ENCODE peak calls at places on chromosome 6, in seven cellular contexts. B, Y, H, T, J, K and V are unnamed samples.
A peak's percentile ranks its signal among the peaks of the same experiment; 100 is the strongest.

GRCh38 chr6:111534366-111534765 is 51.3 kb upstream of the REV3L start:
- DNase-seq in B (peak; percentile 66), Y (no peak), H (no peak), T (no peak), J (no peak), K (peak; percentile 89), V (no peak)

GRCh38 chr6:125444234-125444949 is 142.6 kb upstream of the HDDC2 start:
- DNase-seq in B (peak; percentile 25), Y (no peak), H (no peak), T (peak; percentile 43), J (no peak), K (no peak), V (peak; percentile 48)

GRCh38 chr6:150866147-150867073 is 908 bp downstream of the MTHFD1L start:
- DNase-seq in B (peak; percentile 83), Y (peak; percentile 97), H (peak; percentile 57), T (peak; percentile 84), J (peak; percentile 50), K (peak; percentile 82), V (peak; percentile 93)

GRCh38 chr6:45454008-45454911 is 76.5 kb upstream of the SUPT3H start:
- DNase-seq in B (no peak), Y (no peak), H (no peak), T (no peak), J (peak; percentile 74), K (no peak), V (no peak)

GRCh38 chr6:21753571-21754108 is 160.1 kb downstream of the SOX4 start:
- DNase-seq in B (no peak), Y (no peak), H (no peak), T (peak; percentile 89), J (no peak), K (no peak), V (no peak)

GRCh38 chr6:82363368-82364086 is at the start of gene TPBG:
- DNase-seq in B (peak; percentile 59), Y (peak; percentile 96), H (no peak), T (peak; percentile 47), J (no peak), K (peak; percentile 46), V (peak; percentile 49)

GRCh38 chr6:105688573-105688972 is 285.7 kb upstream of the PREP start:
- DNase-seq in B (no peak), Y (no peak), H (no peak), T (no peak), J (no peak), K (no peak), V (no peak)

GRCh38 chr6:53651149-53651763 is 14.3 kb downstream of the KLHL31 start:
- DNase-seq in B (peak; percentile 26), Y (peak; percentile 90), H (peak; percentile 52), T (peak; percentile 57), J (no peak), K (peak; percentile 72), V (peak; percentile 63)

GRCh38 chr6:97294451-97294850 is 11.4 kb upstream of the MMS22L start:
- DNase-seq in B (no peak), Y (no peak), H (no peak), T (peak; percentile 1), J (no peak), K (no peak), V (no peak)

GRCh38 chr6:39074486-39074885 is 25.9 kb downstream of the GLP1R start:
- DNase-seq in B (no peak), Y (peak; percentile 51), H (no peak), T (no peak), J (no peak), K (no peak), V (no peak)

GRCh38 chr6:134938896-134939295 is 11.0 kb downstream of the ALDH8A1 start:
- DNase-seq in B (no peak), Y (no peak), H (no peak), T (no peak), J (no peak), K (no peak), V (no peak)

GRCh38 chr6:99522531-99522930 is 7.3 kb upstream of the USP45 start:
- DNase-seq in B (peak; percentile 22), Y (no peak), H (no peak), T (peak; percentile 49), J (peak; percentile 2), K (no peak), V (no peak)

GRCh38 chr6:151440930-151441329 is 11.0 kb downstream of the RMND1 start:
- DNase-seq in B (no peak), Y (no peak), H (no peak), T (no peak), J (no peak), K (no peak), V (no peak)

GRCh38 chr6:44446626-44447297 is 59.3 kb downstream of the CDC5L start:
- DNase-seq in B (no peak), Y (no peak), H (no peak), T (no peak), J (peak; percentile 73), K (no peak), V (no peak)

GRCh38 chr6:33589723-33590530 is 9.9 kb upstream of the BAK1 start:
- DNase-seq in B (peak; percentile 83), Y (peak; percentile 93), H (no peak), T (peak; percentile 41), J (peak; percentile 62), K (peak; percentile 89), V (peak; percentile 83)

GRCh38 chr6:63565058-63565726 is 7.1 kb upstream of the LOC128125822 start:
- DNase-seq in B (no peak), Y (no peak), H (no peak), T (no peak), J (no peak), K (no peak), V (no peak)

GRCh38 chr6:147204060-147204785 is at the start of gene STXBP5:
- DNase-seq in B (peak; percentile 50), Y (peak; percentile 83), H (peak; percentile 23), T (no peak), J (no peak), K (peak; percentile 52), V (peak; percentile 89)

GRCh38 chr6:39891976-39892375 is 42.3 kb downstream of the MOCS1 start:
- DNase-seq in B (no peak), Y (no peak), H (no peak), T (no peak), J (no peak), K (no peak), V (no peak)

GRCh38 chr6:134437376-134437775 is 119.5 kb upstream of the SGK1 start:
- DNase-seq in B (no peak), Y (no peak), H (no peak), T (peak; percentile 68), J (no peak), K (no peak), V (peak; percentile 61)

GRCh38 chr6:112443666-112444065 is 96.5 kb downstream of the RFPL4B start:
- DNase-seq in B (peak; percentile 62), Y (no peak), H (no peak), T (no peak), J (peak; percentile 56), K (peak; percentile 21), V (no peak)

GRCh38 chr6:100347901-100348550 is 116.7 kb downstream of the SIM1 start:
- DNase-seq in B (no peak), Y (no peak), H (no peak), T (peak; percentile 59), J (no peak), K (no peak), V (no peak)

GRCh38 chr6:110033101-110033500 is 55.0 kb downstream of the GPR6 start:
- DNase-seq in B (no peak), Y (no peak), H (no peak), T (no peak), J (no peak), K (no peak), V (no peak)

GRCh38 chr6:42450314-42451145 is 1.2 kb downstream of the TRERF1 start:
- DNase-seq in B (no peak), Y (peak; percentile 71), H (no peak), T (no peak), J (no peak), K (no peak), V (peak; percentile 41)

GRCh38 chr6:119449253-119450156 is 99.9 kb upstream of the MAN1A1 start:
- DNase-seq in B (no peak), Y (no peak), H (no peak), T (no peak), J (no peak), K (no peak), V (no peak)

GRCh38 chr6:144415835-144416237 is 130.7 kb downstream of the UTRN start:
- DNase-seq in B (no peak), Y (no peak), H (no peak), T (peak; percentile 86), J (peak; percentile 21), K (no peak), V (no peak)

GRCh38 chr6:43776115-43776798 is 6.2 kb downstream of the VEGFA start:
- DNase-seq in B (no peak), Y (no peak), H (no peak), T (no peak), J (no peak), K (peak; percentile 75), V (no peak)

GRCh38 chr6:155171747-155172191 is 92.0 kb upstream of the CLDN20 start:
- DNase-seq in B (no peak), Y (peak; percentile 30), H (no peak), T (peak; percentile 38), J (no peak), K (no peak), V (no peak)

GRCh38 chr6:47301441-47301840 is 8.3 kb downstream of the TNFRSF21 start:
- DNase-seq in B (no peak), Y (no peak), H (no peak), T (no peak), J (no peak), K (no peak), V (no peak)

GRCh38 chr6:89385156-89385667 is 26.9 kb downstream of the RRAGD start:
- DNase-seq in B (peak; percentile 34), Y (no peak), H (no peak), T (no peak), J (no peak), K (no peak), V (no peak)

GRCh38 chr6:17395112-17395511 is 1.7 kb downstream of the CAP2 start:
- DNase-seq in B (no peak), Y (no peak), H (no peak), T (no peak), J (no peak), K (no peak), V (no peak)
- H3K4me3 ChIP-seq in B (peak overlapping the region; percentile 78), Y (peak overlapping the region; percentile 92), H (no peak overlapping the region), T (no peak overlapping the region), J (peak overlapping the region; percentile 89), K (no peak overlapping the region), V (no peak overlapping the region)

GRCh38 chr6:11113038-11113437 is 1.5 kb upstream of the ERVFRD-1 start:
- DNase-seq in B (no peak), Y (no peak), H (no peak), T (no peak), J (no peak), K (no peak), V (no peak)
- TF ChIP-seq CTCF in B (no peak), Y (no peak), H (no peak), T (no peak), J (no peak), K (no peak), V (no peak)

DNA sequence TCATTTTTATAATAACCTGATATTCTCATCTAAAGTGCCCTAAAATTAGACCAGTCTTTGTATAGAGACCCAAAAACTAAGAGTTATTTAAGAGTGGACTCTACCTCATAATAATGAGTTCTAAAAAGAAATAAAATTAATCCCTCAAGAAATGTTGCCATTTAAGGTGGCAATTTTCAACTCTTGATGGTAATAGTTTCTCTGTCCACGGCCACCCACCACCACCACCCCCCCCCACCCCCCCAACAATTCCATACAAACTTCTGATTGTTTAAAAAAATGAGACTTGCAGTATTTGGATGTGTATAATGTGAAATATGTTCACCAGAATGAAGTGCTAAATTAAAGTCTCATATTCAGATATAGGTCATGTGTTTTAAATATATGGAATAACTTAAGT is 2.4 kb downstream of the MAP7 start:
- DNase-seq in B (no peak), Y (no peak), H (no peak), T (no peak), J (no peak), K (no peak), V (no peak)
- H3K27me3 ChIP-seq in B (peaks cover 8% of the 10 kb centered on the region), Y (peaks cover 36% of the 10 kb centered on the region), H (peaks cover 14% of the 10 kb centered on the region), T (peaks cover 4% of the 10 kb centered on the region), J (peaks cover 3% of the 10 kb centered on the region), K (no peaks in the 10 kb centered on the region), V (peaks cover 35% of the 10 kb centered on the region)

GRCh38 chr6:149478631-149479314 is 6.0 kb downstream of the ZC3H12D start:
- DNase-seq in B (no peak), Y (no peak), H (no peak), T (no peak), J (no peak), K (no peak), V (no peak)
- H3K4me3 ChIP-seq in B (no peak overlapping the region), Y (no peak overlapping the region), H (no peak overlapping the region), T (no peak overlapping the region), J (no peak overlapping the region), K (no peak overlapping the region), V (no peak overlapping the region)